ENCODE peak calls at places on chromosome 7, in six cellular contexts. G, K, D, J, L and B are unnamed samples.

GRCh38 chr7:74271742-74272141 is 17.5 kb upstream of the CLIP2 start:
- DNase-seq in J (peak), K (no peak), L (no peak), G (no peak), D (no peak), B (no peak)

GRCh38 chr7:2821842-2822507 is 22.1 kb downstream of the GNA12 start:
- DNase-seq in J (peak), G (no peak), D (no peak), L (no peak), K (no peak), B (no peak)

GRCh38 chr7:6655636-6656385 is 18.7 kb downstream of the ZNF316 start:
- DNase-seq in K (no peak), D (no peak), G (no peak), L (no peak), J (no peak), B (no peak)

GRCh38 chr7:51647931-51648351 is 331.3 kb upstream of the COBL start:
- DNase-seq in D (peak), L (no peak), K (no peak), J (no peak), G (peak), B (no peak)

GRCh38 chr7:100349757-100350156 is 8.2 kb upstream of the PILRB start:
- DNase-seq in L (no peak), D (no peak), J (no peak), G (no peak), K (no peak), B (no peak)

GRCh38 chr7:157992511-157993160 is 595.0 kb downstream of the PTPRN2 start:
- DNase-seq in J (no peak), K (no peak), D (no peak), G (no peak), L (no peak), B (no peak)

GRCh38 chr7:867406-868188 is 8.8 kb upstream of the GET4 start:
- DNase-seq in K (no peak), L (no peak), J (peak), G (peak), D (no peak), B (no peak)

GRCh38 chr7:149188637-149189259 is 6.6 kb upstream of the ZNF282 start:
- DNase-seq in K (no peak), L (no peak), D (no peak), J (no peak), G (no peak), B (no peak)

GRCh38 chr7:27921081-27921836 is 181.3 kb downstream of the TAX1BP1 start:
- DNase-seq in G (peak), L (no peak), D (peak), K (peak), J (peak), B (no peak)

GRCh38 chr7:26284995-26285632 is 6.5 kb upstream of the SNX10 start:
- DNase-seq in L (no peak), D (no peak), G (no peak), K (no peak), J (peak), B (no peak)

GRCh38 chr7:117004899-117005298 is 51.6 kb downstream of the ST7 start:
- DNase-seq in L (no peak), D (no peak), K (no peak), J (no peak), G (no peak), B (no peak)